ENCODE peak calls at places on chromosomes 6 and 20, in seven cellular contexts. One of them, this sample, is unnamed.

GRCh38 chr6:6661684-6662083 is 73.2 kb downstream of the LY86 start:
- DNase-seq in GM23338: no peak
- DNase-seq in Panc1: no peak
- DNase-seq in HCT116: no peak
- DNase-seq in H1: no peak
- DNase-seq in spleen: no peak
- DNase-seq in prostate gland: no peak
- DNase-seq in this sample: no peak

GRCh38 chr6:117491916-117492315 is 9.4 kb downstream of the DCBLD1 start:
- DNase-seq in GM23338: no peak
- DNase-seq in Panc1: no peak
- DNase-seq in HCT116: no peak
- DNase-seq in H1: no peak
- DNase-seq in spleen: no peak
- DNase-seq in prostate gland: no peak
- DNase-seq in this sample: no peak

GRCh38 chr6:20400476-20401402 is 940 bp upstream of the E2F3 start:
- DNase-seq in GM23338: peak
- DNase-seq in Panc1: peak
- DNase-seq in HCT116: peak
- DNase-seq in H1: no peak
- DNase-seq in spleen: peak
- DNase-seq in prostate gland: no peak
- DNase-seq in this sample: no peak

GRCh38 chr6:102520981-102521380 is 1127.5 kb downstream of the GRIK2 start:
- DNase-seq in GM23338: no peak
- DNase-seq in Panc1: no peak
- DNase-seq in HCT116: no peak
- DNase-seq in H1: no peak
- DNase-seq in spleen: no peak
- DNase-seq in prostate gland: no peak
- DNase-seq in this sample: no peak

GRCh38 chr6:43242908-43243648 is at the start of gene TTBK1:
- DNase-seq in GM23338: peak
- DNase-seq in Panc1: no peak
- DNase-seq in HCT116: no peak
- DNase-seq in H1: no peak
- DNase-seq in spleen: no peak
- DNase-seq in prostate gland: no peak
- DNase-seq in this sample: no peak

GRCh38 chr6:111980168-111980567 is 73.7 kb upstream of the CCN6 start:
- DNase-seq in GM23338: no peak
- DNase-seq in Panc1: no peak
- DNase-seq in HCT116: no peak
- DNase-seq in H1: no peak
- DNase-seq in spleen: no peak
- DNase-seq in prostate gland: no peak
- DNase-seq in this sample: no peak

GRCh38 chr6:139932671-139933070 is 558.2 kb upstream of the CITED2 start:
- DNase-seq in GM23338: no peak
- DNase-seq in Panc1: no peak
- DNase-seq in HCT116: no peak
- DNase-seq in H1: no peak
- DNase-seq in spleen: no peak
- DNase-seq in prostate gland: no peak
- DNase-seq in this sample: no peak

GRCh38 chr20:21017381-21018085 is 88.6 kb downstream of the LINC00237 start:
- DNase-seq in GM23338: no peak
- DNase-seq in Panc1: no peak
- DNase-seq in HCT116: no peak
- DNase-seq in H1: no peak
- DNase-seq in spleen: no peak
- DNase-seq in prostate gland: no peak
- DNase-seq in this sample: no peak

GRCh38 chr20:25699914-25700313 is 3.3 kb upstream of the ZNF337 start:
- DNase-seq in GM23338: no peak
- DNase-seq in Panc1: no peak
- DNase-seq in HCT116: no peak
- DNase-seq in H1: no peak
- DNase-seq in spleen: no peak
- DNase-seq in prostate gland: no peak
- DNase-seq in this sample: no peak

GRCh38 chr6:33181141-33181540 is 11.1 kb downstream of the COL11A2 start:
- DNase-seq in GM23338: no peak
- DNase-seq in Panc1: no peak
- DNase-seq in HCT116: no peak
- DNase-seq in H1: no peak
- DNase-seq in spleen: no peak
- DNase-seq in prostate gland: no peak
- DNase-seq in this sample: no peak

GRCh38 chr6:154509421-154510143 is 903 bp downstream of the CNKSR3 start:
- DNase-seq in GM23338: peak
- DNase-seq in Panc1: no peak
- DNase-seq in HCT116: no peak
- DNase-seq in H1: no peak
- DNase-seq in spleen: peak
- DNase-seq in prostate gland: peak
- DNase-seq in this sample: peak

GRCh38 chr6:154569136-154569862 is 58.8 kb upstream of the CNKSR3 start:
- DNase-seq in GM23338: no peak
- DNase-seq in Panc1: no peak
- DNase-seq in HCT116: no peak
- DNase-seq in H1: no peak
- DNase-seq in spleen: no peak
- DNase-seq in prostate gland: no peak
- DNase-seq in this sample: no peak

GRCh38 chr6:25250878-25251277 is 28.3 kb upstream of the CARMIL1 start:
- DNase-seq in GM23338: no peak
- DNase-seq in Panc1: no peak
- DNase-seq in HCT116: peak
- DNase-seq in H1: no peak
- DNase-seq in spleen: no peak
- DNase-seq in prostate gland: no peak
- DNase-seq in this sample: no peak

GRCh38 chr6:33914519-33915120 is 110.8 kb upstream of the MLN start:
- DNase-seq in GM23338: no peak
- DNase-seq in Panc1: no peak
- DNase-seq in HCT116: no peak
- DNase-seq in H1: no peak
- DNase-seq in spleen: peak
- DNase-seq in prostate gland: no peak
- DNase-seq in this sample: no peak

GRCh38 chr6:137877113-137877512 is 10.1 kb downstream of the TNFAIP3 start:
- DNase-seq in GM23338: no peak
- DNase-seq in Panc1: no peak
- DNase-seq in HCT116: no peak
- DNase-seq in H1: no peak
- DNase-seq in spleen: no peak
- DNase-seq in prostate gland: no peak
- DNase-seq in this sample: no peak

GRCh38 chr20:56449459-56449858 is 19.0 kb upstream of the RTF2 start:
- DNase-seq in GM23338: no peak
- DNase-seq in Panc1: no peak
- DNase-seq in HCT116: no peak
- DNase-seq in H1: no peak
- DNase-seq in spleen: no peak
- DNase-seq in prostate gland: no peak
- DNase-seq in this sample: no peak

GRCh38 chr6:117549606-117550005 is 52.7 kb downstream of the GOPC start:
- DNase-seq in GM23338: no peak
- DNase-seq in Panc1: no peak
- DNase-seq in HCT116: no peak
- DNase-seq in H1: no peak
- DNase-seq in spleen: no peak
- DNase-seq in prostate gland: no peak
- DNase-seq in this sample: no peak

GRCh38 chr6:144062757-144063156 is 32.6 kb downstream of the SF3B5 start:
- DNase-seq in GM23338: no peak
- DNase-seq in Panc1: no peak
- DNase-seq in HCT116: no peak
- DNase-seq in H1: no peak
- DNase-seq in spleen: no peak
- DNase-seq in prostate gland: no peak
- DNase-seq in this sample: no peak

GRCh38 chr6:7106215-7106751 is 1.5 kb upstream of the RREB1 start:
- DNase-seq in GM23338: no peak
- DNase-seq in Panc1: no peak
- DNase-seq in HCT116: no peak
- DNase-seq in H1: no peak
- DNase-seq in spleen: no peak
- DNase-seq in prostate gland: no peak
- DNase-seq in this sample: no peak

GRCh38 chr6:134111062-134111677 is 58.7 kb upstream of the SLC2A12 start:
- DNase-seq in GM23338: peak
- DNase-seq in Panc1: peak
- DNase-seq in HCT116: peak
- DNase-seq in H1: no peak
- DNase-seq in spleen: no peak
- DNase-seq in prostate gland: no peak
- DNase-seq in this sample: no peak

GRCh38 chr6:947235-947934 is 254.4 kb upstream of the EXOC2 start:
- DNase-seq in GM23338: no peak
- DNase-seq in Panc1: no peak
- DNase-seq in HCT116: no peak
- DNase-seq in H1: no peak
- DNase-seq in spleen: no peak
- DNase-seq in prostate gland: no peak
- DNase-seq in this sample: no peak

GRCh38 chr6:20542927-20543602 is 8.8 kb downstream of the CDKAL1 start:
- DNase-seq in GM23338: no peak
- DNase-seq in Panc1: peak
- DNase-seq in HCT116: no peak
- DNase-seq in H1: no peak
- DNase-seq in spleen: no peak
- DNase-seq in prostate gland: no peak
- DNase-seq in this sample: no peak

GRCh38 chr6:127879685-127880084 is 21.2 kb downstream of the THEMIS start:
- DNase-seq in GM23338: peak
- DNase-seq in Panc1: no peak
- DNase-seq in HCT116: no peak
- DNase-seq in H1: peak
- DNase-seq in spleen: peak
- DNase-seq in prostate gland: no peak
- DNase-seq in this sample: no peak

GRCh38 chr6:82247634-82248232 is at the start of gene IBTK:
- DNase-seq in GM23338: peak
- DNase-seq in Panc1: peak
- DNase-seq in HCT116: peak
- DNase-seq in H1: peak
- DNase-seq in spleen: peak
- DNase-seq in prostate gland: peak
- DNase-seq in this sample: peak

GRCh38 chr6:82246802-82247633 is 526 bp downstream of the IBTK start:
- DNase-seq in GM23338: peak
- DNase-seq in Panc1: no peak
- DNase-seq in HCT116: peak
- DNase-seq in H1: no peak
- DNase-seq in spleen: no peak
- DNase-seq in prostate gland: peak
- DNase-seq in this sample: peak

GRCh38 chr6:82249381-82250253 is 2.1 kb upstream of the IBTK start:
- DNase-seq in GM23338: no peak
- DNase-seq in Panc1: no peak
- DNase-seq in HCT116: no peak
- DNase-seq in H1: no peak
- DNase-seq in spleen: no peak
- DNase-seq in prostate gland: no peak
- DNase-seq in this sample: no peak

GRCh38 chr6:82246370-82246769 is 1.2 kb downstream of the IBTK start:
- DNase-seq in GM23338: no peak
- DNase-seq in Panc1: no peak
- DNase-seq in HCT116: no peak
- DNase-seq in H1: no peak
- DNase-seq in spleen: no peak
- DNase-seq in prostate gland: no peak
- DNase-seq in this sample: no peak

GRCh38 chr6:82248233-82248735 is 740 bp upstream of the IBTK start:
- DNase-seq in GM23338: peak
- DNase-seq in Panc1: peak
- DNase-seq in HCT116: peak
- DNase-seq in H1: no peak
- DNase-seq in spleen: peak
- DNase-seq in prostate gland: peak
- DNase-seq in this sample: no peak
- TF ChIP-seq POLR2AphosphoS5 in GM23338: no peak
- TF ChIP-seq POLR2AphosphoS5 in Panc1: no peak
- TF ChIP-seq POLR2AphosphoS5 in HCT116: no peak
- TF ChIP-seq POLR2AphosphoS5 in H1: no peak
- TF ChIP-seq POLR2AphosphoS5 in spleen: no peak
- TF ChIP-seq POLR2AphosphoS5 in prostate gland: no peak
- TF ChIP-seq POLR2AphosphoS5 in this sample: no peak

GRCh38 chr20:61903575-61904340 is 161.9 kb downstream of the TAF4 start:
- DNase-seq in GM23338: peak
- DNase-seq in Panc1: no peak
- DNase-seq in HCT116: no peak
- DNase-seq in H1: no peak
- DNase-seq in spleen: peak
- DNase-seq in prostate gland: no peak
- DNase-seq in this sample: no peak
- TF ChIP-seq POLR2AphosphoS5 in GM23338: no peak
- TF ChIP-seq POLR2AphosphoS5 in Panc1: no peak
- TF ChIP-seq POLR2AphosphoS5 in HCT116: no peak
- TF ChIP-seq POLR2AphosphoS5 in H1: no peak
- TF ChIP-seq POLR2AphosphoS5 in spleen: no peak
- TF ChIP-seq POLR2AphosphoS5 in prostate gland: no peak
- TF ChIP-seq POLR2AphosphoS5 in this sample: no peak

GRCh38 chr6:81981812-81982211 is 229.3 kb upstream of the TENT5A start:
- DNase-seq in GM23338: no peak
- DNase-seq in Panc1: no peak
- DNase-seq in HCT116: peak
- DNase-seq in H1: no peak
- DNase-seq in spleen: no peak
- DNase-seq in prostate gland: no peak
- DNase-seq in this sample: no peak
- TF ChIP-seq POLR2AphosphoS5 in GM23338: no peak
- TF ChIP-seq POLR2AphosphoS5 in Panc1: no peak
- TF ChIP-seq POLR2AphosphoS5 in HCT116: no peak
- TF ChIP-seq POLR2AphosphoS5 in H1: no peak
- TF ChIP-seq POLR2AphosphoS5 in spleen: no peak
- TF ChIP-seq POLR2AphosphoS5 in prostate gland: no peak
- TF ChIP-seq POLR2AphosphoS5 in this sample: no peak

DNA sequence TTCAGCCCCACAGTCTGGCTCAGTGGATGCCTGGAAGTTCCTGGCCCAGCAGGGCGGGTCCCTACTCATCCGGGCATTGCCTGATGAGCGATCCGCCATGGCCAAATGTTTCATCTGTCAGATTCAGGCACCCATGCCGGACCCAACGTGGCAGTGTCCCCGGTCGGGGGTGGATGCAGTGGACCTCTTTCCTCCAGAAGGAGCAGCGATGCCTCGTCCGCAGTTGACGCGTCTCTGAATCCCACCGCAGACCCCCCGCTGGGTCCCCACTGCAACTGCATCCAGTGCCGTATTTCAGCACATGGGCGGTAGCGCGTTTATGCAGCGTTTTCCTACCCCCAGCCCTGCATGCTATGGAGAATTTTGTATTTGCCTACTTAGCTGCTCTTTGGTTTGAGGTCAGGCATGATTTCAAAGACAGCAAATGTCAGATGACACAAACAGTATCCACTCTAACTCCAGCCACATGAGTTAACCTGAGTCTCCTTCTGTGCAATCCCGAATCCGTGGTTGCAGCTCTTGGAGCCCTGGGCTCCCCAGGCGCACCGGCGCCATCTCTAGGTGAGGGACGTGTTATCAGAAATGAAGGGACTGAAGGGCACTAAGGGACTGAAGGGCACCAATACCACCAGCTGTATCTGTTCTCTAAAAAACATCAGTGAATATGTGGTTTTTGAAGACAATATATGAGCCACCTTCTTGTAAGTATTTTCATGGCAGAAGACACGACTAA is 72.6 kb upstream of the THBS2 start:
- DNase-seq in GM23338: peak
- DNase-seq in Panc1: peak
- DNase-seq in HCT116: peak
- DNase-seq in H1: peak
- DNase-seq in spleen: no peak
- DNase-seq in prostate gland: no peak
- DNase-seq in this sample: no peak
- TF ChIP-seq POLR2AphosphoS5 in GM23338: no peak
- TF ChIP-seq POLR2AphosphoS5 in Panc1: no peak
- TF ChIP-seq POLR2AphosphoS5 in HCT116: no peak
- TF ChIP-seq POLR2AphosphoS5 in H1: no peak
- TF ChIP-seq POLR2AphosphoS5 in spleen: no peak
- TF ChIP-seq POLR2AphosphoS5 in prostate gland: no peak
- TF ChIP-seq POLR2AphosphoS5 in this sample: no peak

This sample was measured in breast epithelium.